ENCODE peak calls at places on chromosomes 3 and 15, in six cellular contexts. O is HT1080, A is memory B cell, K is hippocampal formation, B is NCI-H510A treated with DMSO at 0.1 percent for 48 hours, E is HFF-Myc. S is an unnamed sample.

GRCh38 chr3:146189519-146190173 is 28.7 kb upstream of the PLOD2 start:
- DNase-seq in A (peak; percentile 10), K (no peak), B (peak; percentile 59), O (peak; percentile 76), E (no peak), S (peak; percentile 54)

GRCh38 chr3:132317229-132317948 is at the start of gene ACP3:
- DNase-seq in E (peak; percentile 36), O (peak; percentile 48), B (peak; percentile 77), A (no peak), K (peak; percentile 9), S (peak; percentile 84)

GRCh38 chr15:56495050-56495449 is 30.1 kb upstream of the MNS1 start:
- DNase-seq in E (no peak), B (no peak), O (no peak), K (no peak), A (no peak), S (no peak)

GRCh38 chr15:59335197-59335786 is 37.4 kb downstream of the MYO1E start:
- DNase-seq in A (no peak), K (no peak), E (no peak), B (peak; percentile 19), O (no peak), S (no peak)

GRCh38 chr3:128917291-128917690 is 37.9 kb downstream of the ACAD9 start:
- DNase-seq in A (no peak), O (no peak), K (no peak), E (no peak), B (no peak), S (no peak)

GRCh38 chr15:88031461-88031860 is 225.1 kb downstream of the NTRK3 start:
- DNase-seq in B (no peak), O (peak; percentile 37), A (no peak), E (no peak), K (no peak), S (no peak)

GRCh38 chr3:122880173-122880572 is 85.3 kb downstream of the SLC49A4 start:
- DNase-seq in B (no peak), E (no peak), A (no peak), K (no peak), O (no peak), S (no peak)

GRCh38 chr3:99520511-99520910 is 117.9 kb upstream of the COL8A1 start:
- DNase-seq in A (no peak), O (no peak), E (no peak), B (no peak), K (no peak), S (no peak)

GRCh38 chr3:46908294-46908985 is 30.9 kb downstream of the PTH1R start:
- DNase-seq in K (no peak), E (no peak), B (no peak), O (no peak), A (no peak), S (no peak)

GRCh38 chr3:16174976-16175901 is 759 bp downstream of the GALNT15 start:
- DNase-seq in A (no peak), B (no peak), K (peak; percentile 51), O (no peak), E (no peak), S (no peak)

GRCh38 chr3:41000471-41000870 is 198.8 kb upstream of the CTNNB1 start:
- DNase-seq in A (no peak), K (no peak), O (peak; percentile 5), B (no peak), E (no peak), S (no peak)

GRCh38 chr3:45381168-45381852 is 7.1 kb upstream of the LARS2 start:
- DNase-seq in O (peak; percentile 8), A (no peak), E (no peak), B (peak; percentile 7), K (no peak), S (peak; percentile 65)

GRCh38 chr3:37987315-37987697 is 3.3 kb upstream of the VILL start:
- DNase-seq in A (no peak), B (no peak), K (no peak), E (no peak), O (no peak), S (no peak)

GRCh38 chr3:188749010-188749617 is 422.7 kb upstream of the TPRG1 start:
- DNase-seq in E (no peak), K (no peak), A (no peak), O (peak; percentile 34), B (no peak), S (no peak)

GRCh38 chr3:108189477-108189876 is 32.7 kb downstream of the IFT57 start:
- DNase-seq in E (no peak), K (no peak), B (no peak), O (no peak), A (no peak), S (no peak)

GRCh38 chr15:51132384-51133139 is 37.9 kb upstream of the TNFAIP8L3 start:
- DNase-seq in A (no peak), O (peak; percentile 92), K (peak; percentile 24), B (no peak), E (no peak), S (no peak)

GRCh38 chr15:65994832-65995231 is 125.5 kb downstream of the RAB11A start:
- DNase-seq in B (no peak), K (no peak), O (no peak), E (no peak), A (no peak), S (no peak)

GRCh38 chr3:156620260-156620659 is 54.1 kb upstream of the TIPARP start:
- DNase-seq in K (no peak), A (no peak), B (peak; percentile 61), O (peak; percentile 47), E (no peak), S (peak; percentile 66)

S was measured in NCI-H2029 treated with DMSO at 0.1 percent for 48 hours.